ENCODE peak calls at places on chromosomes 2 and 18, in six cellular contexts. One of them, this sample, is unnamed.
A peak's percentile ranks its signal among the peaks of the same experiment; 100 is the strongest.

GRCh38 chr2:138093455-138093854 is 129.2 kb downstream of the HNMT start:
- DNase-seq in heart right ventricle: no peak
- DNase-seq in AG10803: no peak
- DNase-seq in H9: no peak
- DNase-seq in OCI-LY7: no peak
- DNase-seq in HFFc6: no peak
- DNase-seq in this sample: no peak

GRCh38 chr2:191230174-191230573 is 15.0 kb upstream of the MYO1B start:
- DNase-seq in OCI-LY7: no peak
- DNase-seq in H9: no peak
- DNase-seq in HFFc6: peak; percentile 80
- DNase-seq in AG10803: peak; percentile 97
- DNase-seq in heart right ventricle: no peak
- DNase-seq in this sample: no peak

GRCh38 chr18:67417864-67418523 is 98.5 kb downstream of the DSEL start:
- DNase-seq in H9: no peak
- DNase-seq in AG10803: peak; percentile 36
- DNase-seq in heart right ventricle: peak; percentile 7
- DNase-seq in OCI-LY7: no peak
- DNase-seq in HFFc6: peak; percentile 30
- DNase-seq in this sample: no peak

GRCh38 chr18:57915848-57916596 is 112.9 kb upstream of the ATP8B1 start:
- DNase-seq in H9: no peak
- DNase-seq in OCI-LY7: peak; percentile 9
- DNase-seq in AG10803: no peak
- DNase-seq in heart right ventricle: no peak
- DNase-seq in HFFc6: no peak
- DNase-seq in this sample: no peak

GRCh38 chr2:196176142-196176738 is 4.9 kb upstream of the STK17B start:
- DNase-seq in heart right ventricle: no peak
- DNase-seq in HFFc6: no peak
- DNase-seq in AG10803: no peak
- DNase-seq in OCI-LY7: peak; percentile 97
- DNase-seq in H9: no peak
- DNase-seq in this sample: no peak

GRCh38 chr2:63692002-63692606 is 103.3 kb downstream of the MDH1 start:
- DNase-seq in OCI-LY7: peak; percentile 58
- DNase-seq in H9: no peak
- DNase-seq in HFFc6: peak; percentile 44
- DNase-seq in heart right ventricle: no peak
- DNase-seq in AG10803: peak; percentile 78
- DNase-seq in this sample: no peak

GRCh38 chr2:179963626-179964025 is 43.5 kb downstream of the CWC22 start:
- DNase-seq in OCI-LY7: no peak
- DNase-seq in heart right ventricle: no peak
- DNase-seq in HFFc6: peak; percentile 36
- DNase-seq in H9: no peak
- DNase-seq in AG10803: peak; percentile 48
- DNase-seq in this sample: no peak

GRCh38 chr2:16674154-16674553 is 8.5 kb upstream of the CYRIA start:
- DNase-seq in H9: no peak
- DNase-seq in OCI-LY7: no peak
- DNase-seq in AG10803: no peak
- DNase-seq in HFFc6: no peak
- DNase-seq in heart right ventricle: no peak
- DNase-seq in this sample: no peak

GRCh38 chr2:95346738-95347671 is 49.9 kb downstream of the KCNIP3 start:
- DNase-seq in heart right ventricle: no peak
- DNase-seq in OCI-LY7: no peak
- DNase-seq in AG10803: peak; percentile 25
- DNase-seq in HFFc6: no peak
- DNase-seq in H9: peak; percentile 60
- DNase-seq in this sample: no peak

GRCh38 chr18:52937840-52938239 is 597.8 kb downstream of the DCC start:
- DNase-seq in heart right ventricle: no peak
- DNase-seq in H9: no peak
- DNase-seq in HFFc6: no peak
- DNase-seq in OCI-LY7: no peak
- DNase-seq in AG10803: no peak
- DNase-seq in this sample: no peak

DNA sequence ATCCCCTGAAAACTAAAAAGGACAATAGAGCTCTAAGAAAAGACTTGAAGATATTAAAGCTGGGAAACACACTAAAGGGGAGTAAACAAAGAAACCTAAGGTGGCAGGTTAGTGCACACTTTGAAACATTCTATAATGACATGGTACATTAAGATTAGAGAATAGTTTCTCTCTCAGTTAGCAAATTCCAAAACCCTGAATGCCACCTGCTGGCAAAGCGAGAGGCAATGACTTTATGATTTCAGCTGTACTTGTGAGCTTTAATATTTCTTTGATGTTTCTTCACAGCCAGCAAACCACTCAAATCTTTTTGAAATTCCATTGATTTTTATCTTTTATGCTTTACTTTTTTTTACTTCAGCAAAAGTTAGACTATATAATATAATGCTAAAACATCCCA is 86.3 kb downstream of the LRP2 start:
- DNase-seq in heart right ventricle: no peak
- DNase-seq in AG10803: no peak
- DNase-seq in HFFc6: no peak
- DNase-seq in H9: no peak
- DNase-seq in OCI-LY7: no peak
- DNase-seq in this sample: no peak
- TF ChIP-seq CTCF in heart right ventricle: peak; percentile 17
- TF ChIP-seq CTCF in AG10803: no peak
- TF ChIP-seq CTCF in HFFc6: no peak
- TF ChIP-seq CTCF in H9: no peak
- TF ChIP-seq CTCF in OCI-LY7: peak; percentile 40
- TF ChIP-seq CTCF in this sample: no peak

GRCh38 chr2:190178066-190178722 is 115.7 kb upstream of the MSTN start:
- DNase-seq in OCI-LY7: no peak
- DNase-seq in HFFc6: no peak
- DNase-seq in H9: no peak
- DNase-seq in AG10803: no peak
- DNase-seq in heart right ventricle: no peak
- DNase-seq in this sample: no peak

GRCh38 chr2:190179754-190180312 is 117.3 kb upstream of the MSTN start:
- DNase-seq in AG10803: no peak
- DNase-seq in heart right ventricle: no peak
- DNase-seq in HFFc6: no peak
- DNase-seq in H9: no peak
- DNase-seq in OCI-LY7: no peak
- DNase-seq in this sample: no peak

GRCh38 chr2:190181066-190181681 is 118.6 kb upstream of the MSTN start:
- DNase-seq in heart right ventricle: no peak
- DNase-seq in AG10803: peak; percentile 26
- DNase-seq in H9: no peak
- DNase-seq in OCI-LY7: no peak
- DNase-seq in HFFc6: no peak
- DNase-seq in this sample: no peak

GRCh38 chr2:190182071-190182524 is 119.6 kb upstream of the MSTN start:
- DNase-seq in heart right ventricle: no peak
- DNase-seq in HFFc6: no peak
- DNase-seq in OCI-LY7: peak; percentile 21
- DNase-seq in H9: no peak
- DNase-seq in AG10803: no peak
- DNase-seq in this sample: no peak

DNA sequence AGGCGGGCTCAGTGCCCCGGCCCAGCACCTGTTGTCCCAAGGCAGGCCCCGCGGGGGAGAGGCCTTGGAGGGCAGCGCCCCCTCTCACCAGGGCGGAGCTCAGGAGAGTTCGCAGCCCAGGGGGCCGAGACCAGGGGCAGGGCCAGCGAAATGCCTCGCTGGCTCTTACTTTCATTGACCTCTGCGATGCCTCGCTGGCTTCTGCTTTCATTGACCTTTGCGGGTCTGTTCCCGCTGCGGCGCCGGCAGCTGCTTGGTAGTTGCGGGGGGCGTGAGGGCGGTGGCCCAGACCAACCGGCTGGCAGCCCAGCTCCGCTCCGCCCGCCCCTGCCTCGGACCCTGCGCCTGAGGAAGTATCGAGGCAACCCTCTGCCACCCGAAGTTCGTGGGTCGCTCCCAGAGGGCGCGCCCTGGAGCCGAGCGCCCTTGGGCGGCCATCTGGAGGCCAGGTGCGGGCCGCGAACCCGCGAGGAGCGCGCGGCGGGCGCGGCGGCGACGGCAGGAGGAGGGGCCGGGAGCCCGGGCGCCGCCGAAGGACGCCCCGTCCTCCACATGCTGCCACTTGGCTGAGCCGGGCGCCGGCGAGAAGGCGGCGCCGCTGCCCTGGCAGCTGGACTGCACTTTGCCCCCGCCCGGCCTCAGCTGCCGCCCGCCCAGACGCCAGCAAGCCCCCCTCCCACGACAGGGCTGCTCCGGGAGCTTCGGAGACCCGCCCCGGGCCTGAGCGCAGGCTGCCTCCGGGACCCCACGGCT is 118.0 kb upstream of the MSTN start:
- DNase-seq in HFFc6: no peak
- DNase-seq in AG10803: peak; percentile 25
- DNase-seq in heart right ventricle: peak; percentile 54
- DNase-seq in H9: peak; percentile 89
- DNase-seq in OCI-LY7: peak; percentile 22
- DNase-seq in this sample: no peak
- TF ChIP-seq CTCF in HFFc6: peak; percentile 70
- TF ChIP-seq CTCF in AG10803: peak; percentile 39
- TF ChIP-seq CTCF in heart right ventricle: peak; percentile 51
- TF ChIP-seq CTCF in H9: peak; percentile 70
- TF ChIP-seq CTCF in OCI-LY7: peak; percentile 63
- TF ChIP-seq CTCF in this sample: no peak

GRCh38 chr2:180979086-180979934 is 1.1 kb upstream of the UBE2E3 start:
- DNase-seq in heart right ventricle: no peak
- DNase-seq in OCI-LY7: peak; percentile 8
- DNase-seq in H9: no peak
- DNase-seq in HFFc6: peak; percentile 74
- DNase-seq in AG10803: peak; percentile 80
- DNase-seq in this sample: no peak
- TF ChIP-seq CTCF in heart right ventricle: no peak
- TF ChIP-seq CTCF in OCI-LY7: no peak
- TF ChIP-seq CTCF in H9: no peak
- TF ChIP-seq CTCF in HFFc6: no peak
- TF ChIP-seq CTCF in AG10803: no peak
- TF ChIP-seq CTCF in this sample: no peak

DNA sequence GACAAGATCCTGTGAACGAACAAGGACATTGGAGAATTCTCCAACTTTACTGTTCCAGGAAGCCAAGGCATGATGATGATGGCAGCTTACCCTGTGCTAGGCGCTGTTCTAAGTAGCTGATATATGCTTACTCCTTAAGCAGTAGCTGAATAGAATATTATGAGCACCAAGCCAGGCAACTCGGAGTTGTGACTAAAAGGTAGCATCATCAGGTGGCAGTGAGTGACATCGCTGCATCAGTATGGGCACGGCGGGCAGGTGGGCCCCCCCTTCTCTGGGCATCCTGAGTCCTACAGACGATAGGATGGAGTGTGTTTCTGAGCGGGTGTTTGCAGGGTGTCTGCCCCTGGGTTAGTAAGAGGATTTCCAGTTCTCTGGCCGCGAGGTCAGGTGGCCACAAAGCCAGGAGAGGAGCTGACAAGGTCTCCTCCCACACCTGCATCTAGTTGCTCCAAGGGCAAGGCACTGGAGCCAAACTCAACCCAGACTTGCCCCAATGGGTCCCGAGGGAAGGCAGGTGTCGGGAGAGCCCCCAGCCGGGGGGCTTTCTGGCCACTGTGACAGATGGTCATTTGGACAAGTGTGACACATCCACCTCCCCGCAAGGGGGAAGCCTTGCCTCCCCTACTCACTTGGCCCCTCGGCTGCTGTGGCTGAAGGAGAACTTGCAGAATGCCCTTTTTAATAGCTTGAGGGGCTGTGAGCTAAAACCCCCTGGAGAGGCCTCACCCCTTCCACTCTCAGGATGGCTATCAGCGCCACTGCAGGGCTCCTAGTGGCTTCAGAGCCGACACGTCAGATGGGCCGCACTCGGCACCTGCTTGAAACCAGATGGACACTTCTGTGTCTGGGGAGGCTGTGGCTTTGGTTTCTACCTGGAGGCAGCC is 55.5 kb downstream of the CRACDL start:
- DNase-seq in H9: no peak
- DNase-seq in HFFc6: no peak
- DNase-seq in AG10803: no peak
- DNase-seq in OCI-LY7: peak; percentile 14
- DNase-seq in heart right ventricle: no peak
- DNase-seq in this sample: no peak
- TF ChIP-seq CTCF in H9: peak; percentile 16
- TF ChIP-seq CTCF in HFFc6: no peak
- TF ChIP-seq CTCF in AG10803: no peak
- TF ChIP-seq CTCF in OCI-LY7: peak; percentile 38
- TF ChIP-seq CTCF in heart right ventricle: no peak
- TF ChIP-seq CTCF in this sample: no peak

DNA sequence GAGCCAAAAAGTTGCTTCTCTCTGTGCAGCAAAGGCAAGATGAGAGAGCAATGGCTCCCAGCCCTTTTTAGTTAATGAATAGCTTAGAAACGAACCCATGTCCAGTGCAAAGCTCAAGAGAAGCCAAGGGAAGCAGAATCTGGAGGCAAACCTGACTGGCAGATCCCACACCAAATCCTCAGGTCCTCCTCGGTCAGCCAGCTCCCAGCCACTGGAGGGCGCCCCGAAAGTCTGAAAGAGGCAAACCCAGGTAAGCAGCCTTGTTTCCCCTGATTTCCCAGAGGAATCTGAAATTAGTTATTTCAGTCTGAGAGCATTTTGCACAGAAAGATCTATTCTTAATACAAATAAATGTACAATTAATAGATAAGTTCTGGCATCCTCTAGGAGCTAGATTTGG is 71.3 kb upstream of the PID1 start:
- DNase-seq in AG10803: no peak
- DNase-seq in OCI-LY7: peak; percentile 1
- DNase-seq in HFFc6: no peak
- DNase-seq in H9: peak; percentile 74
- DNase-seq in heart right ventricle: peak; percentile 15
- DNase-seq in this sample: no peak
- TF ChIP-seq CTCF in AG10803: peak; percentile 21
- TF ChIP-seq CTCF in OCI-LY7: peak; percentile 71
- TF ChIP-seq CTCF in HFFc6: peak; percentile 74
- TF ChIP-seq CTCF in H9: peak; percentile 86
- TF ChIP-seq CTCF in heart right ventricle: peak; percentile 37
- TF ChIP-seq CTCF in this sample: no peak

GRCh38 chr2:85684806-85685205 is 9.4 kb upstream of the GNLY start:
- DNase-seq in H9: no peak
- DNase-seq in heart right ventricle: no peak
- DNase-seq in OCI-LY7: no peak
- DNase-seq in HFFc6: no peak
- DNase-seq in AG10803: no peak
- DNase-seq in this sample: no peak

GRCh38 chr2:85682378-85682777 is 11.8 kb upstream of the GNLY start:
- DNase-seq in AG10803: peak; percentile 29
- DNase-seq in H9: no peak
- DNase-seq in heart right ventricle: no peak
- DNase-seq in OCI-LY7: no peak
- DNase-seq in HFFc6: peak; percentile 33
- DNase-seq in this sample: no peak

GRCh38 chr2:85681776-85682175 is 12.4 kb upstream of the GNLY start:
- DNase-seq in AG10803: no peak
- DNase-seq in heart right ventricle: no peak
- DNase-seq in HFFc6: no peak
- DNase-seq in OCI-LY7: no peak
- DNase-seq in H9: no peak
- DNase-seq in this sample: no peak

GRCh38 chr2:85681354-85681728 is 12.8 kb upstream of the GNLY start:
- DNase-seq in heart right ventricle: no peak
- DNase-seq in AG10803: no peak
- DNase-seq in HFFc6: no peak
- DNase-seq in OCI-LY7: no peak
- DNase-seq in H9: no peak
- DNase-seq in this sample: no peak

GRCh38 chr2:85684380-85684779 is 9.8 kb upstream of the GNLY start:
- DNase-seq in HFFc6: no peak
- DNase-seq in OCI-LY7: no peak
- DNase-seq in AG10803: no peak
- DNase-seq in H9: no peak
- DNase-seq in heart right ventricle: no peak
- DNase-seq in this sample: no peak
- TF ChIP-seq CTCF in HFFc6: no peak
- TF ChIP-seq CTCF in OCI-LY7: no peak
- TF ChIP-seq CTCF in AG10803: no peak
- TF ChIP-seq CTCF in H9: no peak
- TF ChIP-seq CTCF in heart right ventricle: no peak
- TF ChIP-seq CTCF in this sample: no peak

This sample was measured in omental fat pad.